ENCODE peak calls at places on chromosomes 7 and 10, in six cellular contexts. U, R, M, E, S and G are unnamed samples.

GRCh38 chr10:112429147-112429546 is 17.6 kb downstream of the ZDHHC6 start:
- DNase-seq in U (no peak), R (no peak), M (no peak), E (no peak), S (no peak), G (no peak)

GRCh38 chr7:137469191-137469811 is 125.8 kb upstream of the PTN start:
- DNase-seq in U (no peak), R (no peak), M (no peak), E (no peak), S (no peak), G (no peak)

GRCh38 chr7:96045919-96046318 is 273.6 kb downstream of the DYNC1I1 start:
- DNase-seq in U (no peak), R (no peak), M (no peak), E (no peak), S (peak; percentile 22), G (peak; percentile 2)

GRCh38 chr7:135774284-135774683 is 25.7 kb upstream of the FAM180A start:
- DNase-seq in U (no peak), R (no peak), M (peak; percentile 20), E (no peak), S (peak; percentile 87), G (no peak)

GRCh38 chr7:128056901-128057300 is 25.7 kb upstream of the LRRC4 start:
- DNase-seq in U (no peak), R (no peak), M (no peak), E (no peak), S (no peak), G (no peak)

GRCh38 chr10:75708060-75708459 is 276.6 kb downstream of the LRMDA start:
- DNase-seq in U (no peak), R (no peak), M (no peak), E (no peak), S (no peak), G (no peak)

GRCh38 chr10:6579904-6580278 is at the start of gene PRKCQ:
- DNase-seq in U (no peak), R (no peak), M (peak; percentile 31), E (no peak), S (no peak), G (no peak)

GRCh38 chr7:145884716-145885514 is 231.7 kb upstream of the CNTNAP2 start:
- DNase-seq in U (no peak), R (no peak), M (no peak), E (no peak), S (no peak), G (no peak)

GRCh38 chr7:83410989-83411591 is 237.8 kb downstream of the SEMA3E start:
- DNase-seq in U (no peak), R (no peak), M (no peak), E (no peak), S (peak; percentile 53), G (peak; percentile 9)

GRCh38 chr7:86248977-86249376 is 394.7 kb upstream of the GRM3 start:
- DNase-seq in U (no peak), R (no peak), M (no peak), E (no peak), S (no peak), G (no peak)

DNA sequence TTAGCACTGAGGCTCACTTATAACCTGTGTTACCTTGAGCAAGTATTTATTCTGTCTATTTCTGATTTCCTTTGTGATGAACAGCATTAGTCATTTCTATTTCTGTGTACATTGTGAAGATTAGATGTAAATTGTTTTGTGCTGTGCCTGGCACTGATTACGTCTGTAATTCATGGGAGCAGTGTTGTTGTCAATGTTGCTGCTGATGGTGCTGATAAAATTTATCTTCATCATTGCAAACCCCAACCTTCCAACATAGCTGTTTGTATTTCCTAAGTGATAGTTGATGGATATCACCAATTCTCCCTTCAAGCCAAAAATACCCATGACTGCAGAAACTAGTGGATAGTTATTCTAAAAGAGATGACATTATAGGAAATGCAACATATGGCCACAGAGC is 400.5 kb upstream of the GRM3 start:
- DNase-seq in U (no peak), R (no peak), M (no peak), E (no peak), S (no peak), G (no peak)
- TF ChIP-seq CTCF in U (no peak), R (no peak), M (no peak), E (no peak), S (no peak), G (no peak)

DNA sequence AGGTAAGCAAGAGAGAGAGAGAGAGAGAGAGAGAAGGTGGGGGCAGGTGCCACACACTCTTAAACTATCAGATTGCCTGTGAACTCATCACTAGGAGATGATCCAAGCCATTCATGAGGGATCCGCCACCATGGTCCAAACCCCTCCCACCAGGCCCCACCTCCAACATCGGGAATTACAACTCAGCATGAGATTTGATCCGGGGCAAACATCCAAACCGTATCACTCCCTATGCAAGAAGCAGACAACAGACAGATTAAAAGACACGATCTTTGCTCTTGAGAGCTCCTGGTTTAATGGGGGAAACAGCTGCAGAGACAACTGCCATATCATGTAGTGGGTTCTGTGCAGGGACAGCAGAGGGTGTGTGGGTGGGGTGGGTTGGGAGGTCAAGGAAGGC is 123.6 kb downstream of the EMX2 start:
- DNase-seq in U (no peak), R (no peak), M (no peak), E (no peak), S (no peak), G (no peak)
- TF ChIP-seq CTCF in U (no peak), R (no peak), M (no peak), E (no peak), S (no peak), G (no peak)

GRCh38 chr7:20172736-20173334 is 44.3 kb downstream of the MACC1 start:
- DNase-seq in U (peak; percentile 63), R (peak; percentile 88), M (peak; percentile 62), E (no peak), S (peak; percentile 54), G (peak; percentile 81)
- TF ChIP-seq CTCF in U (no peak), R (peak; percentile 69), M (peak; percentile 50), E (peak; percentile 62), S (peak; percentile 71), G (peak; percentile 78)

GRCh38 chr10:114684822-114685209 is 26.7 kb upstream of the ABLIM1 start:
- DNase-seq in U (no peak), R (no peak), M (no peak), E (no peak), S (peak; percentile 78), G (no peak)
- TF ChIP-seq CTCF in U (no peak), R (no peak), M (no peak), E (no peak), S (no peak), G (no peak)

DNA sequence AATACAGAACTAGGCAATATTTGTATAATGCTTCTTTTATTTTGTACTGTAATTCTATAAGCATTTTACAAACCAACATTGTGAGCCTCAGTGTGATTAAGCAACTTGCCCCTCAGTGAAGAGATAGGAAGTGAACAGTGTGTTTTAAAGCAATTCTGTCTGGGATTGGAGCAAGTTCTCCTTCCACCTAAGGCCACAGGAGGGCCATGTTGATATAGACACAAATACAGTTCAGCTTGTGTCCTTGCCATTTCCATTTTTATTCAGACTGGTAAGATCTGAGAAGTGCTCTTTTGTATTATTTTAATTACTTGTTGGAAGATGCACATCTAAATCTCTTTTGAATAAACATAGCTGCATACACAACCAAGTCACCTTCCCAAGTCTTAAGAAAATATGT is 416.3 kb upstream of the COBL start:
- DNase-seq in U (no peak), R (no peak), M (no peak), E (no peak), S (no peak), G (no peak)
- TF ChIP-seq CTCF in U (no peak), R (no peak), M (no peak), E (no peak), S (no peak), G (no peak)